ENCODE peak calls at places on chromosome 12, in nine cellular contexts. H is AG04450, L is esophagus muscularis mucosa, X is lung, U is foreskin fibroblast, J is AG09319, Y is A549, I is fibroblast of the aortic adventitia, R is GM12865. O is an unnamed sample.
A peak's percentile ranks its signal among the peaks of the same experiment; 100 is the strongest.

GRCh38 chr12:64781374-64782029 is 22.3 kb upstream of the GNS start:
- DNase-seq in H (no peak), L (no peak), X (peak; percentile 30), U (no peak), J (no peak), Y (no peak), I (no peak), R (no peak), O (peak; percentile 25)

GRCh38 chr12:107951024-107951423 is 176.5 kb downstream of the ASCL4 start:
- DNase-seq in H (no peak), L (peak; percentile 68), X (no peak), U (no peak), J (no peak), Y (no peak), I (no peak), R (no peak), O (no peak)

GRCh38 chr12:10562306-10562933 is 51.0 kb downstream of the MAGOHB start:
- DNase-seq in H (no peak), L (no peak), X (no peak), U (peak; percentile 24), J (no peak), Y (peak; percentile 13), I (peak; percentile 75), R (peak; percentile 67), O (peak; percentile 42)

GRCh38 chr12:26614217-26614616 is 218.8 kb downstream of the ITPR2 start:
- DNase-seq in H (no peak), L (no peak), X (no peak), U (no peak), J (no peak), Y (no peak), I (peak; percentile 56), R (peak; percentile 45), O (peak; percentile 20)

GRCh38 chr12:43285248-43285647 is 266.8 kb downstream of the ADAMTS20 start:
- DNase-seq in H (peak; percentile 93), L (no peak), X (no peak), U (peak; percentile 91), J (peak; percentile 27), Y (no peak), I (peak; percentile 93), R (no peak), O (no peak)

GRCh38 chr12:4268549-4269181 is 4.9 kb upstream of the CCND2 start:
- DNase-seq in H (no peak), L (no peak), X (no peak), U (no peak), J (no peak), Y (no peak), I (no peak), R (no peak), O (no peak)

GRCh38 chr12:130916251-130916911 is 37.3 kb upstream of the ADGRD1 start:
- DNase-seq in H (no peak), L (peak; percentile 92), X (peak; percentile 65), U (peak; percentile 50), J (no peak), Y (peak; percentile 56), I (peak; percentile 74), R (peak; percentile 69), O (peak; percentile 81)

GRCh38 chr12:57238854-57239554 is 9.5 kb downstream of the SHMT2 start:
- DNase-seq in H (peak; percentile 72), L (peak; percentile 96), X (peak; percentile 88), U (peak; percentile 81), J (peak; percentile 81), Y (peak; percentile 88), I (peak; percentile 86), R (peak; percentile 93), O (peak; percentile 97)

GRCh38 chr12:109286652-109287051 is 22.4 kb downstream of the FOXN4 start:
- DNase-seq in H (no peak), L (no peak), X (no peak), U (no peak), J (no peak), Y (no peak), I (no peak), R (no peak), O (no peak)

GRCh38 chr12:122807651-122808050 is 27.6 kb upstream of the HIP1R start:
- DNase-seq in H (no peak), L (no peak), X (no peak), U (no peak), J (no peak), Y (no peak), I (no peak), R (no peak), O (no peak)

GRCh38 chr12:132143328-132144071 is 619 bp downstream of the DDX51 start:
- DNase-seq in H (no peak), L (no peak), X (no peak), U (no peak), J (no peak), Y (no peak), I (no peak), R (peak; percentile 33), O (no peak)

GRCh38 chr12:105275997-105276760 is 40.2 kb upstream of the APPL2 start:
- DNase-seq in H (no peak), L (peak; percentile 62), X (no peak), U (no peak), J (no peak), Y (no peak), I (no peak), R (no peak), O (no peak)

GRCh38 chr12:105280966-105281693 is 45.2 kb upstream of the APPL2 start:
- DNase-seq in H (no peak), L (peak; percentile 10), X (no peak), U (no peak), J (no peak), Y (no peak), I (peak; percentile 63), R (no peak), O (no peak)

GRCh38 chr12:105281694-105282049 is 45.7 kb upstream of the APPL2 start:
- DNase-seq in H (no peak), L (no peak), X (no peak), U (no peak), J (no peak), Y (peak; percentile 38), I (no peak), R (no peak), O (no peak)

GRCh38 chr12:105278043-105278697 is 42.2 kb upstream of the APPL2 start:
- DNase-seq in H (no peak), L (peak; percentile 68), X (no peak), U (peak; percentile 44), J (no peak), Y (peak; percentile 30), I (peak; percentile 49), R (peak; percentile 9), O (no peak)

DNA sequence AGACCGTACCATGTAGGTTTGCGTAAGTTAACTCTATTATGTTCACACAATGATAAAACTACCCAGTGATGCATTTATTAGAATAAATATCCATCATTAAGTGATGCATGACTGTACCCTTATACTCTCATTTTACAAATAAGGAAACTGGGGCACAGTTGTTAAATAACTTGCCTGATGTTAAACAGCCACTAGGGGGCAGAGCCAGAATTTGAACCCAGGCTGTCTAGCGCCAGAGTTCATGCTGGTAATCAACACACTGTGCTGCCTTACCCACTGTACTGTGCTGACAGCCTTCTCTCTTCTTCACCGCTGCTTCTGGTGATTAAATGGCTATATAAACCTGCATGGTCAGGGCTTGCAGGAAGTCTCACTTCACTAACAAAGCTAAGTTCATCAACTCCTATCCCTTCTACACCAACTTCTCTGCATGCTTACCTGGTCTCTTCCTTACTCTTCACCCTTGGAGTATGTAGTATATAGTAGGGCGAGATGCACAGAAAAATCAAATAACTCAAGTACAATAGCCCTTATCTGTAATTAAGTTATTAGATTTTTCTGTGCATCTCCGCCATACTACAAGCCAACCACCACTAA is 43.6 kb upstream of the APPL2 start:
- DNase-seq in H (no peak), L (peak; percentile 12), X (no peak), U (no peak), J (no peak), Y (no peak), I (peak; percentile 39), R (peak; percentile 75), O (peak; percentile 35)
- TF ChIP-seq CTCF in H (peak; percentile 59), L (peak; percentile 47), X (peak; percentile 29), U (peak; percentile 44), J (peak; percentile 52), Y (peak; percentile 55), I (peak; percentile 53), R (peak; percentile 71), O (peak; percentile 67)

GRCh38 chr12:16622315-16622714 is 16.4 kb upstream of the LMO3 start:
- DNase-seq in H (no peak), L (no peak), X (no peak), U (no peak), J (no peak), Y (no peak), I (no peak), R (peak; percentile 42), O (no peak)
- TF ChIP-seq CTCF in H (no peak), L (peak; percentile 15), X (no peak), U (no peak), J (no peak), Y (no peak), I (no peak), R (no peak), O (peak; percentile 31)

DNA sequence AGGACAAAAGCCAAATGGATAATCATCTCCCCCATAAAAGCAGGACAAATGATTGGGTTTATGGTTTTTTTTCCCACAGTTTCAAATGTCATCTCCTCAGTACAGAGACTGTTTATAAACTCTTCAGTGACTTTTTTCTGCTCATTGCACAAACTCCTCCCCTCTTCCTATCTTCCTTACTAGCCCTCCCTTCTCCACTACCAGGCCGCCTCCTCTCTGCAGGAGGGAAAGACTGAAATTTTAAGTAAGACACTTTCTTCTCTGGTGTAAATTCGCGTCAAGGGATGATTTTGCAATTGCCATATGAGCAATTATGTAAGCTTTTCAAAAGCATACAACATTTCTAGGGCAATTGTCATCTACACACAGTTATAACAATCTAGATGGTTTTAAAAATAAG is 37.0 kb downstream of the BTG1 start:
- DNase-seq in H (peak; percentile 36), L (no peak), X (no peak), U (peak; percentile 83), J (peak; percentile 41), Y (no peak), I (peak; percentile 33), R (no peak), O (no peak)
- TF ChIP-seq CTCF in H (no peak), L (no peak), X (no peak), U (no peak), J (peak; percentile 22), Y (no peak), I (no peak), R (no peak), O (no peak)

GRCh38 chr12:48442191-48442828 is 30.0 kb upstream of the ANP32D start:
- DNase-seq in H (no peak), L (no peak), X (no peak), U (no peak), J (no peak), Y (peak; percentile 15), I (no peak), R (peak; percentile 40), O (no peak)

GRCh38 chr12:48445538-48445937 is 26.8 kb upstream of the ANP32D start:
- DNase-seq in H (no peak), L (no peak), X (no peak), U (no peak), J (no peak), Y (no peak), I (no peak), R (no peak), O (no peak)

GRCh38 chr12:48451372-48451771 is 21.0 kb upstream of the ANP32D start:
- DNase-seq in H (no peak), L (no peak), X (no peak), U (no peak), J (no peak), Y (no peak), I (no peak), R (no peak), O (no peak)

GRCh38 chr12:48446372-48446771 is 26.0 kb upstream of the ANP32D start:
- DNase-seq in H (no peak), L (no peak), X (no peak), U (no peak), J (no peak), Y (no peak), I (no peak), R (peak; percentile 35), O (no peak)

GRCh38 chr12:48447755-48448154 is 24.6 kb upstream of the ANP32D start:
- DNase-seq in H (no peak), L (no peak), X (no peak), U (no peak), J (no peak), Y (no peak), I (no peak), R (no peak), O (no peak)
- TF ChIP-seq CTCF in H (no peak), L (no peak), X (no peak), U (no peak), J (no peak), Y (no peak), I (no peak), R (no peak), O (no peak)